ENCODE peak calls at places on chromosomes 2 and 18, in ten cellular contexts. K is activated effector memory CD4-positive, alpha-beta T cell treated with Interleukin-2 at 50 U/mL for 16 hours; E is activated gamma-delta T cell treated with anti-CD3 and anti-CD28 coated beads, Interleukin-2, amount 50 U/mL, for 16 hours; Z is stimulated activated CD4-positive, alpha-beta T cell treated with anti-CD3 and anti-CD28 coated beads, Interleukin-15, amount 100 ng/mL, for 24 hours; H is mucosa of descending colon; U is tibial artery; Q is pulmonary artery endothelial cell; A is SW 1271; F is T-cell; V is fibroblast of lung. M is an unnamed sample.

GRCh38 chr2:128754246-128754724 is 435.6 kb upstream of the HS6ST1 start:
- DNase-seq in K (no peak), E (no peak), Z (no peak), H (no peak), U (no peak), Q (no peak), A (no peak), F (peak), V (no peak), M (peak)

GRCh38 chr2:195658541-195658890 is 1.5 kb downstream of the SLC39A10 start:
- DNase-seq in K (no peak), E (no peak), Z (no peak), H (no peak), U (no peak), Q (peak), A (peak), F (no peak), V (peak), M (peak)

GRCh38 chr2:134019871-134020270 is 234.0 kb upstream of the MGAT5 start:
- DNase-seq in K (no peak), E (no peak), Z (no peak), H (no peak), U (no peak), Q (no peak), A (no peak), F (no peak), V (no peak), M (no peak)

GRCh38 chr2:101388232-101388631 is 929 bp upstream of the CREG2 start:
- DNase-seq in K (no peak), E (no peak), Z (no peak), H (no peak), U (no peak), Q (no peak), A (no peak), F (no peak), V (peak), M (peak)

GRCh38 chr2:145245268-145245667 is 725.3 kb upstream of the ZEB2 start:
- DNase-seq in K (no peak), E (no peak), Z (no peak), H (no peak), U (no peak), Q (no peak), A (no peak), F (no peak), V (no peak), M (no peak)

GRCh38 chr18:46294325-46294724 is 190.1 kb downstream of the HAUS1 start:
- DNase-seq in K (no peak), E (no peak), Z (no peak), H (no peak), U (no peak), Q (no peak), A (no peak), F (no peak), V (peak), M (no peak)

GRCh38 chr2:25273985-25274550 is 67.7 kb downstream of the DNMT3A start:
- DNase-seq in K (no peak), E (no peak), Z (no peak), H (no peak), U (no peak), Q (no peak), A (no peak), F (no peak), V (no peak), M (no peak)

GRCh38 chr2:209525834-209526281 is 102.0 kb downstream of the MAP2 start:
- DNase-seq in K (no peak), E (no peak), Z (no peak), H (no peak), U (no peak), Q (peak), A (no peak), F (no peak), V (peak), M (peak)

GRCh38 chr2:65231121-65231520 is 3.5 kb downstream of the ACTR2 start:
- DNase-seq in K (no peak), E (no peak), Z (no peak), H (no peak), U (no peak), Q (no peak), A (peak), F (no peak), V (peak), M (peak)

GRCh38 chr18:3262234-3263171 is 570 bp downstream of the MYL12B start:
- DNase-seq in K (peak), E (no peak), Z (peak), H (peak), U (no peak), Q (no peak), A (peak), F (peak), V (no peak), M (peak)

GRCh38 chr18:59565957-59566356 is 131.3 kb downstream of the CCBE1 start:
- DNase-seq in K (no peak), E (no peak), Z (no peak), H (no peak), U (no peak), Q (no peak), A (no peak), F (no peak), V (no peak), M (no peak)

GRCh38 chr2:46937457-46937856 is 21.9 kb upstream of the MCFD2 start:
- DNase-seq in K (no peak), E (no peak), Z (no peak), H (no peak), U (no peak), Q (no peak), A (peak), F (no peak), V (no peak), M (no peak)

GRCh38 chr18:5513947-5514346 is 29.9 kb downstream of the EPB41L3 start:
- DNase-seq in K (no peak), E (no peak), Z (no peak), H (no peak), U (no peak), Q (no peak), A (no peak), F (no peak), V (no peak), M (no peak)

GRCh38 chr18:54393648-54394294 is 36.1 kb downstream of the C18orf54 start:
- DNase-seq in K (no peak), E (no peak), Z (no peak), H (no peak), U (no peak), Q (no peak), A (no peak), F (no peak), V (no peak), M (no peak)

GRCh38 chr2:207711750-207712487 is 479 bp downstream of the CCNYL1 start:
- DNase-seq in K (peak), E (peak), Z (peak), H (peak), U (peak), Q (no peak), A (peak), F (peak), V (peak), M (peak)

GRCh38 chr2:80930777-80931176 is 626.2 kb upstream of the LRRTM1 start:
- DNase-seq in K (no peak), E (no peak), Z (no peak), H (no peak), U (no peak), Q (no peak), A (no peak), F (no peak), V (no peak), M (no peak)

GRCh38 chr2:9123069-9123468 is 83.5 kb upstream of the ASAP2 start:
- DNase-seq in K (no peak), E (no peak), Z (no peak), H (no peak), U (no peak), Q (no peak), A (no peak), F (no peak), V (no peak), M (no peak)

GRCh38 chr2:152875832-152876669 is 157.6 kb downstream of the ARL6IP6 start:
- DNase-seq in K (no peak), E (no peak), Z (no peak), H (no peak), U (no peak), Q (no peak), A (no peak), F (no peak), V (no peak), M (peak)

GRCh38 chr2:235827585-235827992 is 333.7 kb downstream of the AGAP1 start:
- DNase-seq in K (no peak), E (no peak), Z (no peak), H (no peak), U (no peak), Q (no peak), A (peak), F (no peak), V (peak), M (peak)

GRCh38 chr18:45402485-45403056 is 212.7 kb upstream of the SLC14A2 start:
- DNase-seq in K (no peak), E (no peak), Z (no peak), H (no peak), U (no peak), Q (no peak), A (peak), F (no peak), V (peak), M (peak)

GRCh38 chr18:37361223-37362157 is 204.1 kb downstream of the CELF4 start:
- DNase-seq in K (no peak), E (no peak), Z (no peak), H (no peak), U (no peak), Q (no peak), A (no peak), F (no peak), V (no peak), M (no peak)

GRCh38 chr2:218788529-218789237 is 6.7 kb downstream of the CYP27A1 start:
- DNase-seq in K (no peak), E (no peak), Z (no peak), H (no peak), U (no peak), Q (no peak), A (no peak), F (no peak), V (peak), M (no peak)

GRCh38 chr2:237159006-237159897 is 73.6 kb downstream of the COPS8 start:
- DNase-seq in K (no peak), E (no peak), Z (no peak), H (no peak), U (no peak), Q (no peak), A (no peak), F (no peak), V (no peak), M (no peak)